ENCODE peak calls at places on chromosomes 1 and 21, in four cellular contexts. H is iPS DF 19.7; A is activated CD4-positive, alpha-beta T cell treated with anti-CD3 and anti-CD28 coated beads for 48 hours; B is substantia nigra. V is an unnamed sample.

GRCh38 chr1:206510371-206510770 is 3.0 kb downstream of the RASSF5 start:
- DNase-seq in H (no peak), B (no peak), A (no peak), V (no peak)

GRCh38 chr1:36953061-36953460 is 81.3 kb downstream of the GRIK3 start:
- DNase-seq in H (no peak), B (peak), A (no peak), V (no peak)

GRCh38 chr1:52927219-52928082 is at the start of gene SCP2:
- DNase-seq in A (peak), B (peak), H (no peak), V (peak)

GRCh38 chr1:154198756-154199562 is 7.1 kb upstream of the TPM3 start:
- DNase-seq in A (peak), B (no peak), H (no peak), V (no peak)

GRCh38 chr1:28290851-28291250 is 31.5 kb downstream of the SESN2 start:
- DNase-seq in B (no peak), A (no peak), H (peak), V (peak)

GRCh38 chr1:196355206-196355786 is 252.9 kb downstream of the KCNT2 start:
- DNase-seq in H (no peak), A (no peak), B (no peak), V (no peak)

GRCh38 chr1:119147626-119148180 is 7.2 kb upstream of the WARS2 start:
- DNase-seq in A (no peak), B (no peak), H (no peak), V (no peak)

GRCh38 chr21:45877821-45878469 is 103.6 kb upstream of the COL6A1 start:
- DNase-seq in H (no peak), B (peak), A (no peak), V (no peak)

GRCh38 chr1:58401991-58402390 is 144.5 kb downstream of the OMA1 start:
- DNase-seq in H (no peak), A (no peak), B (no peak), V (no peak)

GRCh38 chr1:153245466-153245865 is 14.0 kb upstream of the LORICRIN start:
- DNase-seq in A (no peak), H (no peak), B (no peak), V (no peak)

GRCh38 chr1:201266774-201267173 is 16.5 kb upstream of the PKP1 start:
- DNase-seq in B (no peak), H (no peak), A (no peak), V (no peak)

GRCh38 chr1:74343191-74343590 is 108.0 kb downstream of the TNNI3K start:
- DNase-seq in H (peak), B (peak), A (no peak), V (no peak)

GRCh38 chr21:42433946-42434551 is 30.3 kb downstream of the UBASH3A start:
- DNase-seq in A (no peak), B (no peak), H (no peak), V (no peak)

GRCh38 chr1:106746448-106747085 is 309.9 kb upstream of the PRMT6 start:
- DNase-seq in H (no peak), B (no peak), A (no peak), V (no peak)

GRCh38 chr1:25568090-25568833 is 24.9 kb downstream of the LDLRAP1 start:
- DNase-seq in A (no peak), B (peak), H (peak), V (peak)

GRCh38 chr1:2322593-2323295 is 68.6 kb downstream of the MORN1 start:
- DNase-seq in A (no peak), B (no peak), H (no peak), V (no peak)

GRCh38 chr1:36988741-36989193 is 45.5 kb downstream of the GRIK3 start:
- DNase-seq in H (no peak), B (no peak), A (no peak), V (no peak)

GRCh38 chr1:21671915-21672314 is 2.8 kb upstream of the RAP1GAP start:
- DNase-seq in B (peak), H (no peak), A (no peak), V (no peak)

GRCh38 chr1:31901838-31902508 is 36.2 kb downstream of the PTP4A2 start:
- DNase-seq in A (no peak), B (no peak), H (no peak), V (no peak)

GRCh38 chr1:41289196-41289595 is 47.1 kb upstream of the SCMH1 start:
- DNase-seq in A (no peak), B (no peak), H (no peak), V (no peak)

GRCh38 chr1:211910917-211911485 is 80.4 kb upstream of the LPGAT1 start:
- DNase-seq in A (no peak), H (no peak), B (no peak), V (no peak)

GRCh38 chr1:36871146-36871971 is 163.0 kb downstream of the GRIK3 start:
- DNase-seq in H (no peak), B (peak), A (no peak), V (no peak)

GRCh38 chr1:201189085-201189484 is 1.5 kb upstream of the IGFN1 start:
- DNase-seq in A (no peak), H (no peak), B (no peak), V (no peak)

GRCh38 chr1:198116469-198116868 is 40.3 kb upstream of the NEK7 start:
- DNase-seq in B (no peak), A (no peak), H (no peak), V (no peak)

GRCh38 chr21:29523646-29524045 is 224.9 kb downstream of the BACH1 start:
- DNase-seq in A (no peak), H (no peak), B (no peak), V (no peak)